ENCODE peak calls at places on chromosomes 5 and 9, in eight cellular contexts. One of them, this sample, is unnamed.

GRCh38 chr9:131349881-131350563 is 43.9 kb upstream of the PRRC2B start:
- DNase-seq in astrocyte of the spinal cord: peak
- DNase-seq in A673: peak
- DNase-seq in right lobe of liver: peak
- DNase-seq in ovary: peak
- DNase-seq in vagina: no peak
- DNase-seq in HL-60: peak
- DNase-seq in right atrium auricular region: peak
- DNase-seq in this sample: peak

GRCh38 chr5:53008751-53009150 is 19.6 kb downstream of the ITGA2 start:
- DNase-seq in astrocyte of the spinal cord: peak
- DNase-seq in A673: no peak
- DNase-seq in right lobe of liver: no peak
- DNase-seq in ovary: no peak
- DNase-seq in vagina: no peak
- DNase-seq in HL-60: no peak
- DNase-seq in right atrium auricular region: no peak
- DNase-seq in this sample: peak

GRCh38 chr5:65152131-65152530 is 329.6 kb downstream of the ADAMTS6 start:
- DNase-seq in astrocyte of the spinal cord: no peak
- DNase-seq in A673: no peak
- DNase-seq in right lobe of liver: no peak
- DNase-seq in ovary: no peak
- DNase-seq in vagina: no peak
- DNase-seq in HL-60: no peak
- DNase-seq in right atrium auricular region: no peak
- DNase-seq in this sample: peak

GRCh38 chr5:172234031-172234430 is 40.1 kb downstream of the EFCAB9 start:
- DNase-seq in astrocyte of the spinal cord: no peak
- DNase-seq in A673: no peak
- DNase-seq in right lobe of liver: no peak
- DNase-seq in ovary: no peak
- DNase-seq in vagina: no peak
- DNase-seq in HL-60: no peak
- DNase-seq in right atrium auricular region: no peak
- DNase-seq in this sample: no peak

GRCh38 chr5:139634028-139634325 is 14.2 kb upstream of the CXXC5 start:
- DNase-seq in astrocyte of the spinal cord: no peak
- DNase-seq in A673: no peak
- DNase-seq in right lobe of liver: no peak
- DNase-seq in ovary: no peak
- DNase-seq in vagina: no peak
- DNase-seq in HL-60: no peak
- DNase-seq in right atrium auricular region: no peak
- DNase-seq in this sample: no peak

GRCh38 chr5:52864376-52864775 is 76.7 kb downstream of the ITGA1 start:
- DNase-seq in astrocyte of the spinal cord: peak
- DNase-seq in A673: peak
- DNase-seq in right lobe of liver: no peak
- DNase-seq in ovary: no peak
- DNase-seq in vagina: no peak
- DNase-seq in HL-60: no peak
- DNase-seq in right atrium auricular region: no peak
- DNase-seq in this sample: peak

GRCh38 chr5:132641241-132641723 is 16.7 kb upstream of the IL13 start:
- DNase-seq in astrocyte of the spinal cord: no peak
- DNase-seq in A673: no peak
- DNase-seq in right lobe of liver: no peak
- DNase-seq in ovary: no peak
- DNase-seq in vagina: no peak
- DNase-seq in HL-60: no peak
- DNase-seq in right atrium auricular region: no peak
- DNase-seq in this sample: no peak

GRCh38 chr5:96880402-96881164 is 4.3 kb downstream of the ERAP2 start:
- DNase-seq in astrocyte of the spinal cord: peak
- DNase-seq in A673: no peak
- DNase-seq in right lobe of liver: no peak
- DNase-seq in ovary: no peak
- DNase-seq in vagina: no peak
- DNase-seq in HL-60: no peak
- DNase-seq in right atrium auricular region: no peak
- DNase-seq in this sample: peak

GRCh38 chr9:37056086-37056485 is 22.0 kb upstream of the PAX5 start:
- DNase-seq in astrocyte of the spinal cord: no peak
- DNase-seq in A673: no peak
- DNase-seq in right lobe of liver: no peak
- DNase-seq in ovary: no peak
- DNase-seq in vagina: no peak
- DNase-seq in HL-60: no peak
- DNase-seq in right atrium auricular region: no peak
- DNase-seq in this sample: no peak

GRCh38 chr5:116451905-116452450 is 122.6 kb downstream of the SEMA6A start:
- DNase-seq in astrocyte of the spinal cord: no peak
- DNase-seq in A673: no peak
- DNase-seq in right lobe of liver: no peak
- DNase-seq in ovary: no peak
- DNase-seq in vagina: no peak
- DNase-seq in HL-60: no peak
- DNase-seq in right atrium auricular region: no peak
- DNase-seq in this sample: no peak

DNA sequence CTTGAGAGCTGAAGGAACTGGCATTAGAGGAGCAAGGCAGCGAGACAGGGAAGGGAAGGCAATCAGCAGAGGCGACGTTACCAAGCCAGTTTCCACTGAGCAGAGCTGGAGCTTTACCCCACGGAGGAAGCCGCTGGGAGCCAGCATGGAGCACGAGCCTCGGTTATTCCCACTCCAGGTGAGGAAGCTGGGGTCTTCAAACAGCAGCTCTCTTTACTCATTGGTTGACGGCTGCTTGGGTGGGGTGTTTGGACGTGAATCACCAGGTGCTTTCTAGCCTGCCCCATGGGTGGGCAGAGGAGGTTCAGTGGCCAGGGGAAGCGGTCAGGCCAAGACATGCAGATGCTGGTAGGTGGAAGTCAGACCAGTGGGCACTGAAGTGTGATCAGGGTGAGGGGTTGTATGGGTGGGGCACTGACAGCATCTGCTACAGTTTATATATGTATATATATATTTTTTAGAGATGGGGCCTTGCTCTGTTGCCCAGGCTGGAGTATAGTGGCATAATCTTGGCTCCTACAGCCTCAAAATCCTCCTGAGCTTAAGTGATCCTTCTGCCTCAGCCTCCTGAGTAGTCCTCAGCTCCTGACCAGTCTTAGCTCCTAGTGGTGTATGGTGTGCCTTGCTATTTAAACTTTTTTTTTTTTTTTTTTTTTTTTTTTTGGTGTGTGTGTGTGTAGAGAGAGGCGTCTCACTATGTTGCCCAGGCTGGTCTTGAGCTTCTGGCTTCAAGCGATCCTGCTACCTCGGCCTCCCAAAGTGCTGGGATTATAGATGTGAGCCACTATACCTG is 12.4 kb downstream of the SNX30 start:
- DNase-seq in astrocyte of the spinal cord: no peak
- DNase-seq in A673: no peak
- DNase-seq in right lobe of liver: no peak
- DNase-seq in ovary: no peak
- DNase-seq in vagina: no peak
- DNase-seq in HL-60: no peak
- DNase-seq in right atrium auricular region: no peak
- DNase-seq in this sample: no peak
- TF ChIP-seq CTCF in astrocyte of the spinal cord: no peak
- TF ChIP-seq CTCF in A673: no peak
- TF ChIP-seq CTCF in right lobe of liver: no peak
- TF ChIP-seq CTCF in ovary: no peak
- TF ChIP-seq CTCF in vagina: no peak
- TF ChIP-seq CTCF in HL-60: no peak
- TF ChIP-seq CTCF in right atrium auricular region: no peak
- TF ChIP-seq CTCF in this sample: no peak

GRCh38 chr5:177010150-177010549 is 3.6 kb upstream of the UIMC1 start:
- DNase-seq in astrocyte of the spinal cord: no peak
- DNase-seq in A673: no peak
- DNase-seq in right lobe of liver: no peak
- DNase-seq in ovary: no peak
- DNase-seq in vagina: no peak
- DNase-seq in HL-60: no peak
- DNase-seq in right atrium auricular region: no peak
- DNase-seq in this sample: no peak
- H3K4me3 ChIP-seq in astrocyte of the spinal cord: no peak
- H3K4me3 ChIP-seq in A673: no peak
- H3K4me3 ChIP-seq in right lobe of liver: no peak
- H3K4me3 ChIP-seq in ovary: no peak
- H3K4me3 ChIP-seq in vagina: no peak
- H3K4me3 ChIP-seq in HL-60: no peak
- H3K4me3 ChIP-seq in right atrium auricular region: no peak
- H3K4me3 ChIP-seq in this sample: no peak

GRCh38 chr9:98839724-98840123 is 32.3 kb downstream of the GALNT12 start:
- DNase-seq in astrocyte of the spinal cord: no peak
- DNase-seq in A673: no peak
- DNase-seq in right lobe of liver: no peak
- DNase-seq in ovary: no peak
- DNase-seq in vagina: no peak
- DNase-seq in HL-60: no peak
- DNase-seq in right atrium auricular region: no peak
- DNase-seq in this sample: no peak
- TF ChIP-seq CTCF in astrocyte of the spinal cord: no peak
- TF ChIP-seq CTCF in A673: no peak
- TF ChIP-seq CTCF in right lobe of liver: no peak
- TF ChIP-seq CTCF in ovary: no peak
- TF ChIP-seq CTCF in vagina: no peak
- TF ChIP-seq CTCF in HL-60: no peak
- TF ChIP-seq CTCF in right atrium auricular region: no peak
- TF ChIP-seq CTCF in this sample: no peak

DNA sequence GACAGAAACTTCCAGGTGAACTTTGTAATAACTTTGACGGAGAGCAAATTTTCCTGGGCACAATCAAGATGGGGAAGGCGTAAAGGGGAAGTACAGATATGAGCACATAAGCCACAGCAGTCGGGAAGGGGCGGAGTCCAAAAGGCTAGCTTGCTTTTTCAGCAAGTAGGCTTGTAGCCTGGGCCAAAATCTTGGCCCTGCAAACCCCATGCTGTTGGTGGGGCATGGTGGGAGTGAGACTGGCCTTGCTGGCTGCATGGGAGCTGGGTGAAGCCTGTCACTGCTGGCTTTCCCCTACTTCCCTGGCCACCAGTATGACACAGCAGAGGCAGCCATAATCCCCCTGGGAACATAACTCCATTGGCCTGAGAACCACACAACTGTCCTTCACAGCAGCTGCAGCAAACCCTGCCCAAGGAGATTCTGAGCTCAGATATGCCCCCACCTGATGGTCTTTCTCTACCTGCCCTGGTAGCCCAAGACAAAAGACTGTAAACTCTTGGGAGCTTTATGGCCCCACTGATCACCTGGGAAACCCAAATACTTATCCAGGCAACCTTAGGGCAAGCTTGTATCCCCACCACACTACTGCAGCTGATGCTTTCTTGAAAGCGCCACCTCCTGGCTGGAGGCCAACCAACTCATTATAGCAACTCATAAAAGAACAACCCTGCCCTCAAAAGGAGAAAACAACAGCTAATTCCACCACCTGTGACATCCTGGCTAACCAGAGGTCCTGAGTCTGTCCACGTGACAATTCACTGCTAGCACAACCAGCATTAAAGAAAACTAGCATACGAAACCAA is 24.0 kb downstream of the DCTN4 start:
- DNase-seq in astrocyte of the spinal cord: no peak
- DNase-seq in A673: peak
- DNase-seq in right lobe of liver: peak
- DNase-seq in ovary: no peak
- DNase-seq in vagina: no peak
- DNase-seq in HL-60: peak
- DNase-seq in right atrium auricular region: peak
- DNase-seq in this sample: no peak
- H3K4me3 ChIP-seq in astrocyte of the spinal cord: no peak
- H3K4me3 ChIP-seq in A673: no peak
- H3K4me3 ChIP-seq in right lobe of liver: no peak
- H3K4me3 ChIP-seq in ovary: no peak
- H3K4me3 ChIP-seq in vagina: no peak
- H3K4me3 ChIP-seq in HL-60: peak
- H3K4me3 ChIP-seq in right atrium auricular region: no peak
- H3K4me3 ChIP-seq in this sample: no peak

DNA sequence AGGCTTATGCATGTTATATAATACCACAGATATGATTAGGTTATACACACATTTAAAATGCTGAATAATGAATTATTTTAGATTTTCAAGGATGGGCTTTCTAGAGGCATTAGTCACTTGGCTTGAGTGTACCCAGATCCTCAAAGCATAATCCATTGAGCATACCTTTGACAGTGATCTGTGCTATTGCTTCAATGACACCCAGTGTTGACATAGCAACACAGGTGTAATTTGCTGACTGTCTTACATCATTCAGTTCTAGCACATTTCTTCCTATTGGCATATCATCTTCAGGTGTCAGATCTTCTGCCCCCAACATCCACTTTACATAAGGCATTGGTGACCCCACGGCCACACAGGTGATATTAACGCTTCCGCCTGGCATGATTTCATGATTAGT is 721.5 kb upstream of the DMAC1 start:
- DNase-seq in astrocyte of the spinal cord: no peak
- DNase-seq in A673: no peak
- DNase-seq in right lobe of liver: no peak
- DNase-seq in ovary: no peak
- DNase-seq in vagina: no peak
- DNase-seq in HL-60: no peak
- DNase-seq in right atrium auricular region: no peak
- DNase-seq in this sample: no peak
- TF ChIP-seq CTCF in astrocyte of the spinal cord: no peak
- TF ChIP-seq CTCF in A673: no peak
- TF ChIP-seq CTCF in right lobe of liver: no peak
- TF ChIP-seq CTCF in ovary: no peak
- TF ChIP-seq CTCF in vagina: no peak
- TF ChIP-seq CTCF in HL-60: no peak
- TF ChIP-seq CTCF in right atrium auricular region: no peak
- TF ChIP-seq CTCF in this sample: no peak